ENCODE peak calls at places on chromosomes 12 and 14, in ten cellular contexts. One of them, this sample, is unnamed.

GRCh38 chr12:48078901-48079300 is 27.0 kb downstream of the SENP1 start:
- DNase-seq in fibroblast of mammary gland: peak
- DNase-seq in ascending aorta: no peak
- DNase-seq in IMR-90: peak
- DNase-seq in A673: no peak
- DNase-seq in fibroblast of the aortic adventitia: peak
- DNase-seq in CD4-positive, CD25-positive, alpha-beta regulatory T cell: no peak
- DNase-seq in adipocyte: peak
- DNase-seq in stomach: no peak
- DNase-seq in epithelial cell of esophagus: peak
- DNase-seq in this sample: peak

GRCh38 chr12:106840217-106840616 is 65.7 kb downstream of the RIC8B start:
- DNase-seq in adipocyte: peak
- DNase-seq in IMR-90: peak
- DNase-seq in fibroblast of the aortic adventitia: peak
- DNase-seq in A673: peak
- DNase-seq in epithelial cell of esophagus: peak
- DNase-seq in CD4-positive, CD25-positive, alpha-beta regulatory T cell: no peak
- DNase-seq in ascending aorta: no peak
- DNase-seq in fibroblast of mammary gland: peak
- DNase-seq in stomach: no peak
- DNase-seq in this sample: peak

GRCh38 chr14:100362311-100362927 is 39.3 kb downstream of the SLC25A47 start:
- DNase-seq in fibroblast of mammary gland: no peak
- DNase-seq in IMR-90: peak
- DNase-seq in ascending aorta: no peak
- DNase-seq in fibroblast of the aortic adventitia: no peak
- DNase-seq in epithelial cell of esophagus: peak
- DNase-seq in A673: no peak
- DNase-seq in adipocyte: peak
- DNase-seq in CD4-positive, CD25-positive, alpha-beta regulatory T cell: no peak
- DNase-seq in stomach: no peak
- DNase-seq in this sample: no peak

GRCh38 chr14:90758959-90759358 is 57.3 kb downstream of the TTC7B start:
- DNase-seq in fibroblast of the aortic adventitia: peak
- DNase-seq in CD4-positive, CD25-positive, alpha-beta regulatory T cell: no peak
- DNase-seq in epithelial cell of esophagus: no peak
- DNase-seq in ascending aorta: peak
- DNase-seq in fibroblast of mammary gland: peak
- DNase-seq in IMR-90: peak
- DNase-seq in A673: peak
- DNase-seq in stomach: peak
- DNase-seq in adipocyte: peak
- DNase-seq in this sample: peak

GRCh38 chr12:509494-509893 is 49.8 kb downstream of the B4GALNT3 start:
- DNase-seq in CD4-positive, CD25-positive, alpha-beta regulatory T cell: no peak
- DNase-seq in adipocyte: no peak
- DNase-seq in epithelial cell of esophagus: peak
- DNase-seq in A673: peak
- DNase-seq in fibroblast of the aortic adventitia: no peak
- DNase-seq in stomach: peak
- DNase-seq in IMR-90: peak
- DNase-seq in fibroblast of mammary gland: no peak
- DNase-seq in ascending aorta: no peak
- DNase-seq in this sample: peak

GRCh38 chr12:108759914-108760313 is 28.6 kb upstream of the CORO1C start:
- DNase-seq in epithelial cell of esophagus: no peak
- DNase-seq in stomach: no peak
- DNase-seq in CD4-positive, CD25-positive, alpha-beta regulatory T cell: no peak
- DNase-seq in ascending aorta: no peak
- DNase-seq in fibroblast of the aortic adventitia: no peak
- DNase-seq in IMR-90: no peak
- DNase-seq in adipocyte: no peak
- DNase-seq in fibroblast of mammary gland: no peak
- DNase-seq in A673: no peak
- DNase-seq in this sample: no peak

GRCh38 chr12:46299846-46300245 is 31.0 kb upstream of the SLC38A1 start:
- DNase-seq in A673: peak
- DNase-seq in stomach: no peak
- DNase-seq in CD4-positive, CD25-positive, alpha-beta regulatory T cell: no peak
- DNase-seq in fibroblast of the aortic adventitia: no peak
- DNase-seq in fibroblast of mammary gland: no peak
- DNase-seq in IMR-90: no peak
- DNase-seq in ascending aorta: no peak
- DNase-seq in adipocyte: no peak
- DNase-seq in epithelial cell of esophagus: no peak
- DNase-seq in this sample: no peak

GRCh38 chr14:71856199-71856919 is 75.9 kb upstream of the RGS6 start:
- DNase-seq in IMR-90: no peak
- DNase-seq in fibroblast of mammary gland: no peak
- DNase-seq in stomach: no peak
- DNase-seq in ascending aorta: no peak
- DNase-seq in A673: peak
- DNase-seq in CD4-positive, CD25-positive, alpha-beta regulatory T cell: no peak
- DNase-seq in fibroblast of the aortic adventitia: no peak
- DNase-seq in epithelial cell of esophagus: peak
- DNase-seq in adipocyte: no peak
- DNase-seq in this sample: no peak

DNA sequence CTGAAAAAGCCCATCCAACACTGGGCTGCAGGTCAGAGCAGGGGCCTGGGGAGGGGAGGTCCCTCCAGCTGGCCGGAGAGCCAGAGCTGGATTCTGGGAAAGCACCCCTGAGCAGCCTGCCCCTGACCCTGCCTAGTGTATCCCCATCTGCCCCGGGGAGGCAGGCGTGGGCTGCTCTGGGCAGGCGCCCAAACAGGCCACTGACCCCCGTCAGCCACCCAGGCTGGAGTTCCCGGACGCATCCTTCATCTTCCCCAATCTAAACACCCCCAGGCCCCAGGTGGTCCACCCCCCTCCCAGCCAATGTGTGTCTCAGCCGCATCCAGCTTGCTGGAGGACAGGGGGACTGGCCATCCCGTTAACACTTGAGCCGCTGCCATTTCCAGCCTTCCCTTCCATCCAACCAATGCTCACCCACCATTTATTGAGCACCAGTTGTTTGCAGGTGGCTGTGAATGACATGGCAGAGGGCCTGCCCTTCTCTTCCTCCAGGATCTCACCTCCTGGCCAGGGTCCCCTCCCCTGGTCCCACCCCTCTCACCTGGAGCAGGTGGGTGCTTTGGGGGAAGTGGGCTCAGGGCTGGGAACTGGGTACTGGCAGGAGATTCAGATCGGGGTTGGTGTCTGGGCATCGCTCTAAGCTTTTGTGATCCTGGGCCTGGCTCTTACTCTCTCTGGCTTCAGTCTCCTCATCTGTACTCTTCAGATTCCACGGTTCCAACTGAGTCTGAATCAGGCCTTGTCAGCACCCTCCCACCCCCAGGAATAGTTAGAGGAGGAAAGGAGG is 743 bp upstream of the DTX1 start:
- DNase-seq in adipocyte: no peak
- DNase-seq in IMR-90: no peak
- DNase-seq in stomach: no peak
- DNase-seq in ascending aorta: no peak
- DNase-seq in fibroblast of the aortic adventitia: no peak
- DNase-seq in A673: no peak
- DNase-seq in fibroblast of mammary gland: no peak
- DNase-seq in epithelial cell of esophagus: no peak
- DNase-seq in CD4-positive, CD25-positive, alpha-beta regulatory T cell: no peak
- DNase-seq in this sample: no peak
- H3K4me3 ChIP-seq in adipocyte: peak
- H3K4me3 ChIP-seq in IMR-90: no peak
- H3K4me3 ChIP-seq in stomach: no peak
- H3K4me3 ChIP-seq in ascending aorta: no peak
- H3K4me3 ChIP-seq in fibroblast of the aortic adventitia: no peak
- H3K4me3 ChIP-seq in A673: no peak
- H3K4me3 ChIP-seq in fibroblast of mammary gland: no peak
- H3K4me3 ChIP-seq in epithelial cell of esophagus: no peak
- H3K4me3 ChIP-seq in CD4-positive, CD25-positive, alpha-beta regulatory T cell: peak
- H3K4me3 ChIP-seq in this sample: no peak

GRCh38 chr14:68874746-68875155 is 81.9 kb upstream of the ZFP36L1 start:
- DNase-seq in adipocyte: no peak
- DNase-seq in A673: no peak
- DNase-seq in fibroblast of mammary gland: no peak
- DNase-seq in CD4-positive, CD25-positive, alpha-beta regulatory T cell: peak
- DNase-seq in fibroblast of the aortic adventitia: peak
- DNase-seq in IMR-90: no peak
- DNase-seq in epithelial cell of esophagus: no peak
- DNase-seq in ascending aorta: no peak
- DNase-seq in stomach: no peak
- DNase-seq in this sample: no peak
- H3K4me3 ChIP-seq in adipocyte: no peak
- H3K4me3 ChIP-seq in A673: no peak
- H3K4me3 ChIP-seq in fibroblast of mammary gland: no peak
- H3K4me3 ChIP-seq in CD4-positive, CD25-positive, alpha-beta regulatory T cell: no peak
- H3K4me3 ChIP-seq in fibroblast of the aortic adventitia: peak
- H3K4me3 ChIP-seq in IMR-90: no peak
- H3K4me3 ChIP-seq in epithelial cell of esophagus: no peak
- H3K4me3 ChIP-seq in ascending aorta: no peak
- H3K4me3 ChIP-seq in stomach: no peak
- H3K4me3 ChIP-seq in this sample: no peak

GRCh38 chr14:74400919-74401503 is 25.0 kb downstream of the SYNDIG1L start:
- DNase-seq in fibroblast of mammary gland: no peak
- DNase-seq in epithelial cell of esophagus: no peak
- DNase-seq in adipocyte: no peak
- DNase-seq in CD4-positive, CD25-positive, alpha-beta regulatory T cell: no peak
- DNase-seq in A673: no peak
- DNase-seq in stomach: no peak
- DNase-seq in IMR-90: no peak
- DNase-seq in ascending aorta: no peak
- DNase-seq in fibroblast of the aortic adventitia: no peak
- DNase-seq in this sample: no peak
- H3K4me3 ChIP-seq in fibroblast of mammary gland: no peak
- H3K4me3 ChIP-seq in epithelial cell of esophagus: no peak
- H3K4me3 ChIP-seq in adipocyte: no peak
- H3K4me3 ChIP-seq in CD4-positive, CD25-positive, alpha-beta regulatory T cell: peak
- H3K4me3 ChIP-seq in A673: no peak
- H3K4me3 ChIP-seq in stomach: peak
- H3K4me3 ChIP-seq in IMR-90: no peak
- H3K4me3 ChIP-seq in ascending aorta: no peak
- H3K4me3 ChIP-seq in fibroblast of the aortic adventitia: no peak
- H3K4me3 ChIP-seq in this sample: no peak

DNA sequence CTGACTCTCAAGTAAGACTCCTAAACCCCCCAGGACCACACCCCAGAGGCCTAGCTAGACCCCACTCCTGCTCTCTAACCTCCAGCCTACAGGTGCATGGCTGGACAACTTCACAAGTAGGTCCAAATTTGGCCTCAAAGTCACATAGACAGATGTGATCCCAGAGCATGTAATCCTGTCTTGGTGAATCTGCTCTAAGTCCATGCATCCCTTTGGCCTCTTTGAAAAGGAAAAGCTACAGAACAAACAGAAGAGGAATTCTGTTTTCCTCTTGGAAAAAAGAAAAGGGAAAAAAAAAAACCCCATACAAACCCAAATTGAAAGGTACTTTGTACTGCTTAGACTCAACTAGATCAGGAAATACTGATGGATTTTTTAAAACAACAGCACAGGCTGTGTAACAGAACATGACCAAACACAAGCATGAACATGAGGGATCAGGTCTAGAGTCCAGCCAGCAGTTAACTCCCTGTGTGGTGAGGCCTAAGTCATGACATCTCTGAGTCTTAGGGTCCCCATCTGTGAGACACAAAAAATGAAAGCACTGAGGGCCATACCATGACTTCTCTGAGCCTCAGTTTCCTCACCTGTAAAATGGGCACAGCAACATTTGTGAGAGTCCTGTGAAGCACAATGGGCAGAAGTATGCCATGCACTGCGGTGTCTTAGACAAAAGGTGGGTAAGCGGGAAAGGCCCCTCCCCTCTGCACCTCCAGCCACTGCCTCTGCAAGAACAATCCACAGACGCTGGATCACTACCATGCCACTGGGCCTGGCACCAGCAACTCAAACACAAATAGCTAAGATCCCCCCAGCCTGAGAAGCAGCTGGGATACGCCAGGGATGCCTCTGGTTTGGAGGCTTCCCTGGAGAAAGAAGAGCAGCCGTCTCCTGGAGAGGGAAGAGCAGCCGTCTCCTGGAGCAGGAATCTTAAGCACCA is 9.9 kb downstream of the PITPNM2 start:
- DNase-seq in ascending aorta: no peak
- DNase-seq in epithelial cell of esophagus: no peak
- DNase-seq in IMR-90: no peak
- DNase-seq in adipocyte: no peak
- DNase-seq in A673: no peak
- DNase-seq in stomach: no peak
- DNase-seq in CD4-positive, CD25-positive, alpha-beta regulatory T cell: no peak
- DNase-seq in fibroblast of the aortic adventitia: no peak
- DNase-seq in fibroblast of mammary gland: no peak
- DNase-seq in this sample: no peak
- H3K4me3 ChIP-seq in ascending aorta: no peak
- H3K4me3 ChIP-seq in epithelial cell of esophagus: no peak
- H3K4me3 ChIP-seq in IMR-90: no peak
- H3K4me3 ChIP-seq in adipocyte: peak
- H3K4me3 ChIP-seq in A673: no peak
- H3K4me3 ChIP-seq in stomach: no peak
- H3K4me3 ChIP-seq in CD4-positive, CD25-positive, alpha-beta regulatory T cell: no peak
- H3K4me3 ChIP-seq in fibroblast of the aortic adventitia: no peak
- H3K4me3 ChIP-seq in fibroblast of mammary gland: no peak
- H3K4me3 ChIP-seq in this sample: no peak

This sample was measured in cardiac fibroblast.